ENCODE peak calls at places on chromosomes 5 and 9, in seven cellular contexts. T is esophagus muscularis mucosa, A is ovary, S is stomach, Z is HepG2, H is transverse colon, F is body of pancreas. V is an unnamed sample. For H3K27me3, the result is how much of the 10 kb centered on the place peaks cover.

GRCh38 chr5:11324521-11325289 is 563.7 kb upstream of the DAP start:
- DNase-seq in H (no peak), F (no peak), T (no peak), S (no peak), A (peak), Z (no peak), V (no peak)

GRCh38 chr5:40503438-40503837 is 176.3 kb upstream of the PTGER4 start:
- DNase-seq in H (peak), T (no peak), Z (no peak), A (no peak), F (no peak), S (no peak), V (no peak)

GRCh38 chr5:9534881-9535517 is 10.9 kb downstream of the SEMA5A start:
- DNase-seq in T (no peak), H (no peak), A (no peak), Z (no peak), S (no peak), F (no peak), V (peak)

GRCh38 chr5:170971-171800 is 20.1 kb upstream of the LRRC14B start:
- DNase-seq in Z (no peak), T (no peak), A (peak), F (no peak), S (no peak), H (no peak), V (no peak)

GRCh38 chr5:143085319-143085917 is 315.2 kb downstream of the ARHGAP26 start:
- DNase-seq in Z (no peak), F (no peak), T (no peak), A (no peak), S (no peak), H (no peak), V (no peak)

GRCh38 chr5:169701910-169702451 is 64.9 kb downstream of the DOCK2 start:
- DNase-seq in F (no peak), A (no peak), S (no peak), Z (no peak), H (no peak), T (no peak), V (no peak)

GRCh38 chr5:126806-127205 is 34.8 kb downstream of the PLEKHG4B start:
- DNase-seq in T (peak), S (no peak), Z (no peak), A (no peak), H (no peak), F (no peak), V (no peak)

GRCh38 chr9:128222026-128222425 is 18.8 kb downstream of the DNM1 start:
- DNase-seq in S (no peak), H (no peak), Z (no peak), T (no peak), F (no peak), A (no peak), V (no peak)

GRCh38 chr5:142960309-142960696 is 190.1 kb downstream of the ARHGAP26 start:
- DNase-seq in T (no peak), H (no peak), A (no peak), F (no peak), Z (peak), S (no peak), V (no peak)

GRCh38 chr5:80622756-80623155 is 31.7 kb upstream of the MSH3 start:
- DNase-seq in F (no peak), H (no peak), T (no peak), Z (no peak), S (no peak), A (no peak), V (no peak)

GRCh38 chr5:100456615-100457014 is 78.6 kb upstream of the FAM174A start:
- DNase-seq in A (no peak), T (no peak), Z (no peak), S (no peak), F (no peak), H (no peak), V (no peak)
- H3K4me3 ChIP-seq in A (no peak), T (no peak), Z (no peak), S (no peak), F (no peak), H (no peak), V (no peak)

GRCh38 chr5:180129291-180130190 is 58.0 kb upstream of the RNF130 start:
- DNase-seq in F (no peak), Z (no peak), T (peak), H (no peak), S (peak), A (no peak), V (no peak)

GRCh38 chr5:180126716-180127681 is 55.4 kb upstream of the RNF130 start:
- DNase-seq in Z (no peak), H (no peak), T (peak), A (peak), S (peak), F (no peak), V (peak)

GRCh38 chr5:180130291-180130869 is 58.8 kb upstream of the RNF130 start:
- DNase-seq in F (no peak), Z (no peak), S (peak), A (no peak), H (no peak), T (peak), V (no peak)

GRCh38 chr5:180127682-180128670 is 56.4 kb upstream of the RNF130 start:
- DNase-seq in F (no peak), Z (no peak), H (no peak), S (peak), A (no peak), T (no peak), V (peak)

GRCh38 chr5:180128671-180129261 is 57.2 kb upstream of the RNF130 start:
- DNase-seq in F (no peak), S (peak), A (no peak), H (no peak), T (peak), Z (no peak), V (no peak)
- TF ChIP-seq POLR2A in F (no peak), S (no peak), A (no peak), H (no peak), T (no peak), Z (no peak), V (no peak)

DNA sequence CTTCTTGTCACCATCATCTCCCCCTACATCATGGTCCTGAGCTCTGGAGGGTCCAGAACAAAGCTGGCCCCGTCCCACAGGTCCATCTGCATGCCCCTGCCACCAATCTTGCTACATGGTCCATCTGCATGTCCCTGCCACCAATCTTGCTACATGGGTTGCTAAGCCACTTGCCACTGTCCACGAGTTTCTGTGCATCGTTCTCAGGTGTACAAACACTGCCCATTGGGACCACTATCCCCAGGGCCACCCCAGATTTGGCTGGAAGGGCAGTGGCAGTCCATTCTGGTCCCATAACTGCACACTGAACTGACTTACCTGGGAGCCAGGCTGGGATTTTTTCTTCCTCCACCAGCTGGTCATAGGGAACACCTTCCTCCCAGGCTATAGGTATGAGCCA is 8.0 kb upstream of the LAMC3 start:
- DNase-seq in A (no peak), H (no peak), Z (no peak), F (no peak), T (no peak), S (no peak), V (no peak)
- H3K27me3 ChIP-seq in A (under half), H (under half), Z (under half), F (under half), T (under half), S (under half), V (under half)

DNA sequence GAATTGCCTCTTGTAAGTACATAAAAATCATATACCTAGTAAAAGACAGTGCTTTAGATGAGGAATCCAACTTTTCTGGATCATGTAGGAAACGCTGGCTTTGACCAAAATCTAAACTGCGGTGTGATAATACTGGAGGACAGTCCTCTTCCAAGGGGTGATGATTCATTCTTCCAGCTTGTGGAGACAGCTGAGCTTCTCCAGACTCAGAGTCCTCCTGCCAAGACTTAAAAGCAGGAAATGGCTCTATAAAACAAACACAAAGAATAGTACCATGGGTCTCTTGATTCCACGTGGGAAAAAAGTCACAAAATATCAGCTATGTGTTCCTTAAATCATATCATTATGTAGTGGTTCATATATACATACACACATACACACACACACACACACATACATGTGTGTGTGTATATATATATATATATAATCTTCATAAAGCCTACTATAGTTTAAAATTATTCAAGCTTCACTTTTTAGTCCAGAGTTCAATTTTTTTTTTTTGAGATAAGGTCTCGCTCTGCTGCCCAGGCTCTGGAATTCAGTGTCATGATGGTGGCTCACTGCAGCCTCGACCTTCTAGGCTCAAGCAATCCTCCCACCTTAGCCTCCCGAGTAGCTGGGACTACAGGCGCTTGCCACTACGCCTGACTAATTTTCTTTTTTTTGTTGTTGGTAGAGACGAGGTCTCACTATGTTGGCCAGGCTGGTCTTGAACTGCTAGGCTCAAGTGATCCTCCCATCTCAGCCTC is 65.0 kb downstream of the PKD2L2 start:
- DNase-seq in F (peak), H (peak), T (no peak), A (no peak), Z (no peak), S (no peak), V (peak)
- H3K4me3 ChIP-seq in F (no peak), H (no peak), T (no peak), A (no peak), Z (no peak), S (no peak), V (no peak)